ENCODE peak calls at places on chromosomes 13 and 19, in four cellular contexts. G is heart right ventricle, J is thoracic aorta, D is psoas muscle. F is an unnamed sample.

GRCh38 chr13:21043898-21044297 is 17.5 kb downstream of the LATS2 start:
- DNase-seq in G (no peak), J (no peak), D (no peak), F (no peak)

GRCh38 chr13:46521486-46521885 is 31.5 kb upstream of the LRCH1 start:
- DNase-seq in G (no peak), J (no peak), D (no peak), F (no peak)

GRCh38 chr13:97224544-97225324 is 2.6 kb downstream of the MBNL2 start:
- DNase-seq in G (no peak), J (no peak), D (no peak), F (peak; percentile 71)

GRCh38 chr19:54532528-54532927 is 29.9 kb downstream of the LAIR2 start:
- DNase-seq in G (no peak), J (no peak), D (no peak), F (no peak)

GRCh38 chr13:21670006-21670882 is 629 bp upstream of the FGF9 start:
- DNase-seq in G (peak; percentile 35), J (no peak), D (peak; percentile 61), F (peak; percentile 40)

GRCh38 chr13:57073983-57074382 is 66.7 kb upstream of the PRR20A start:
- DNase-seq in G (no peak), J (no peak), D (no peak), F (no peak)

GRCh38 chr19:5086725-5087439 is 118.0 kb downstream of the KDM4B start:
- DNase-seq in G (no peak), J (no peak), D (no peak), F (peak; percentile 12)

GRCh38 chr19:10102787-10103236 is 334 bp upstream of the ANGPTL6 start:
- DNase-seq in G (no peak), J (no peak), D (no peak), F (no peak)

GRCh38 chr19:39401549-39402416 is 4.9 kb upstream of the ZFP36 start:
- DNase-seq in G (peak; percentile 50), J (no peak), D (peak; percentile 51), F (no peak)

GRCh38 chr13:27353166-27353583 is 71.2 kb upstream of the GTF3A start:
- DNase-seq in G (no peak), J (no peak), D (no peak), F (no peak)

GRCh38 chr13:21948781-21949474 is 278.1 kb downstream of the FGF9 start:
- DNase-seq in G (no peak), J (no peak), D (no peak), F (no peak)

GRCh38 chr13:45603338-45603737 is 12.2 kb downstream of the ERICH6B start:
- DNase-seq in G (no peak), J (no peak), D (no peak), F (no peak)

GRCh38 chr19:2782357-2782935 is 627 bp downstream of the SGTA start:
- DNase-seq in G (no peak), J (no peak), D (no peak), F (no peak)

GRCh38 chr19:2782936-2783780 is at the start of gene SGTA:
- DNase-seq in G (peak; percentile 99), J (peak; percentile 97), D (peak; percentile 98), F (peak; percentile 97)

GRCh38 chr19:2787115-2787514 is 1.8 kb downstream of the THOP1 start:
- DNase-seq in G (no peak), J (no peak), D (no peak), F (no peak)

GRCh38 chr19:2785244-2786000 is at the start of gene THOP1:
- DNase-seq in G (peak; percentile 98), J (peak; percentile 97), D (peak; percentile 100), F (peak; percentile 99)

GRCh38 chr19:2783781-2784145 is 690 bp upstream of the SGTA start:
- DNase-seq in G (no peak), J (no peak), D (no peak), F (no peak)
- H3K27ac ChIP-seq in G (peak overlapping the region; percentile 98), J (no peak overlapping the region), D (peak overlapping the region; percentile 97), F (peak overlapping the region; percentile 79)

GRCh38 chr13:39020853-39021462 is 16.9 kb downstream of the PROSER1 start:
- DNase-seq in G (no peak), J (no peak), D (no peak), F (no peak)

GRCh38 chr13:39013462-39013861 is 22.8 kb upstream of the STOML3 start:
- DNase-seq in G (no peak), J (no peak), D (no peak), F (no peak)

GRCh38 chr13:39016087-39016486 is 21.8 kb downstream of the PROSER1 start:
- DNase-seq in G (no peak), J (no peak), D (no peak), F (no peak)

GRCh38 chr13:39012608-39013007 is 22.0 kb upstream of the STOML3 start:
- DNase-seq in G (no peak), J (no peak), D (no peak), F (no peak)

GRCh38 chr13:39016789-39017188 is 21.1 kb downstream of the PROSER1 start:
- DNase-seq in G (no peak), J (no peak), D (no peak), F (peak; percentile 33)
- TF ChIP-seq CTCF in G (peak; percentile 45), J (no peak), D (peak; percentile 51), F (peak; percentile 56)

GRCh38 chr13:99823961-99824360 is 147.6 kb downstream of the ZIC5 start:
- DNase-seq in G (no peak), J (no peak), D (no peak), F (no peak)

GRCh38 chr13:99821741-99822140 is 149.8 kb downstream of the ZIC5 start:
- DNase-seq in G (no peak), J (no peak), D (no peak), F (no peak)

GRCh38 chr13:99827011-99827410 is 144.6 kb downstream of the ZIC5 start:
- DNase-seq in G (no peak), J (no peak), D (no peak), F (no peak)

GRCh38 chr13:99819962-99820361 is 151.6 kb downstream of the ZIC5 start:
- DNase-seq in G (no peak), J (no peak), D (no peak), F (no peak)

GRCh38 chr13:99822820-99823219 is 148.7 kb downstream of the ZIC5 start:
- DNase-seq in G (no peak), J (no peak), D (no peak), F (no peak)
- H3K27ac ChIP-seq in G (no peak overlapping the region), J (no peak overlapping the region), D (no peak overlapping the region), F (no peak overlapping the region)

DNA sequence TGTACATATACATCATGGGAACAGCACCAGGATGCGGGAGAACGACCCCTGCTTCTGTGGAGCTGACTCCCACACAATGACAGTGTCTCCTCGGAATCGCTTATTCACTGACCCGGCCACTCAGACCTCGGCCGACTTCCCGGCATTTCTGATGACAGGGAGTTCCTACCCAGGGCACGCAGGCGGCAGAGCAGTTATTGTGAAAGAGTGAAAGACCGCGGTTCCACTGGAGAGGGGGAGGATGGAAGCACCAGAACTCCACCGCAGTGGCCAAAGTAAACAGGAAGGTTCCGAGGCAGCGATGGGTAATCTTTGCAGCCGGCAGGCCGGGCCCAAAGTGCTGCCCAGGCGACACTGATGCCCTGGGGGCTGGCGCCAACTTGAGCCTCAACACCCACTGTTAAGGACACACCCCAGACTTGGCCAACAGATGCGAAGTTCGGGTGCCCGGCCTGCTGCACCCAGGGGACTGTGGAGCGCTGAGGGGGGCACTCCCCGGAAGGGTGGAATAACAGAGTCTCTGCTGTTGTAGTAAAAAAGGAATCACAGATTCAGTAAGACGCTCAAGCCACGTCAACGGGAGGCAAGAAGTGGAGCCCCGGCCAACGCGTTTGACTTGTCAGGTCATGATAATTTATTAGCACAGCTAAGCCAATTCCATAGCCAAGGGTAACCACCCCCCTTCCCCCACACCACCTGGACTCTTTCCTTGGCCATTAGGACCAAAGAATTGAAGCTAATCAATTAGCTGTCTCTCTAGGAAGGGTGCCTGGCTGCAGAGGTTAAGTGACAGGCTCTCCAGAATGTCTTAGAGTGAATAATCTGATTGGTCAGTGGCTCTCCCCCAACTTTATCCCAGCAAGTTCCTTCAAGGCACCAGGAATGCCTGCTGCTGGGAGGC is 5.8 kb downstream of the MLLT1 start:
- DNase-seq in G (peak; percentile 78), J (peak; percentile 90), D (peak; percentile 90), F (peak; percentile 86)
- TF ChIP-seq CTCF in G (no peak), J (no peak), D (no peak), F (no peak)

GRCh38 chr19:30695171-30695875 is 323.1 kb downstream of the ZNF536 start:
- DNase-seq in G (no peak), J (no peak), D (no peak), F (no peak)
- H3K27ac ChIP-seq in G (no peak overlapping the region), J (no peak overlapping the region), D (no peak overlapping the region), F (no peak overlapping the region)

DNA sequence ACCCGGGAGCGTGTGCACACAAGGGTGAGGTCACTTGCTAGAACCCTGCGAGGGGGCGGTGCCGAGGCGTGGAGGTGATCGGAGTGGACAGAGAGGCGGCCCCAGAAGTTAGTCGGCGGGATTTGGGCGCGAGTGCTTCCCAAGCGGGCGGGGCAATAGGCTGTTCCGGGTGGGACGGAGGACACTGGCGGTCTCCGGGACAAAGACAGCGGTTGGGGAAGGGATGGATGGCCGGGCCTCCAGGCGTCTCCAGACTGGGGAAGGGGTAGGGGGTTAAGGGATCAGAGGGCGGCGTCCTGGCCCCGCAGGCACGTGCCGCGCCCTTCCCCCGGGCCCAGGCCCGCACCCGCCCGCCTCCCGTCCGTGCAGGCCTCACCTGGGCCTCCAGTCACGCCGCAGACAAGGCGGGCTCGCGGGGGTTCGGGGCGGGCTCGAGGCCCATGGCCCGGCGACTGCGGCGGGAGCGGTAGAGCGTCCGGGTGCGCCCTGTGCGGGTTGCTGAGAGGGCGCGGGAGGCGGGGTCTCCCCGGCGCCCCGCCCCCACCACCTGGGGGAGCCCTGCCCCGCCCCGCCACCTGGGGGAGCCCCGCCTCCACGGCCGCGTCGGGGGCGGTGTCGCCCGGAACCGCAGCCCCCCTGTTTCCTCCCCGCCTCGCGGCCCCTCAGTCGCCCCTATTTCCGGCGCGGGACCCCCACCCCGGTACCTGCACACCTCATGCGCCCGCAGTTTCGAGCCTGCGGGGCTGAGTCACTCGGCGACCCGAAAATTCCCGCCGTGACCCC is at the start of gene LPAR2:
- DNase-seq in G (no peak), J (no peak), D (no peak), F (peak; percentile 90)
- TF ChIP-seq CTCF in G (peak; percentile 8), J (no peak), D (no peak), F (no peak)

GRCh38 chr13:99303863-99304521 is 3.2 kb downstream of the GPR183 start:
- DNase-seq in G (no peak), J (no peak), D (no peak), F (no peak)
- H3K27ac ChIP-seq in G (peak overlapping the region; percentile 89), J (no peak overlapping the region), D (no peak overlapping the region), F (no peak overlapping the region)

DNA sequence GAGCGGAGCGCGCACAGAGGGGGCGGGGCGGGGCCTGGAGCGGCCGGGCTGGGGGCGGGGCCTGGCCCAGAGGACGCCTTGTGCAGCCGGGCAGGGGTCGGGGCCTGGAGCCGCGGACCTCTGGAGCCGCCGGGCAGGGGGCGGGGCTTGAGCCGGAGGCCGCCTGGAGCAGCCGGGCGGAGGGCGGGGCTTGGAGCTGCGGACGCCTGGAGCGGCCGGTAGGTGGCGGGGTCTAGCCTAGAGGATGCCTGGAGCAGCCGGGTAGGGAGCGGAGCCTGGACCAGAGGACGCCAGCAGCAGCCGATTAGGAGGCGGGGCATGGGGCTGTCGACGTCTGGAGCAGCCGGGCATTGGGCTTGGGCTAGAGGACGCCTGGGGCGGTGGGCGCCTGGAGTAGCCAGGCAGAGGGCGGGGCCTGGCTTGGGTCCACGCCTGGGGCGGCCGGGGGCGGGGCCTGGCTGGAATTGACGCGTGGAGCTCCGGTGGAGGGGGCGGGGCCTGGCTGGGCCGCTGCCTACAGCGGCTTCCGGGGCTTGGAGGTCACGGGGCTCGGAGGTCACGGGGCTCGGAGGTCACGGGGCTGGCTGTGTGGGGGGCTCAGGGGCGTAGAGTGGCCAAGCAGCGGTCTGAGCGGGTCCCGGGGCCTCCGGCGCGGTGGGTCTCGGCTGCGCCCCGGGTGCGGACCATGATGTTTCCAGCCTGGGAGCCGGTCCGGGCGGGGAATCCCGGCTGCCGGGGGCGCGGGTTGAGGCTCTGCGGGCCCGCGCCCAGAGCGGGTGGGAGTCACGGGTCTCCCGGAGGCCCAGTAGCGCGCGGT is at the start of gene ANKRD10:
- DNase-seq in G (peak; percentile 98), J (peak; percentile 95), D (peak; percentile 99), F (peak; percentile 98)
- TF ChIP-seq CTCF in G (peak; percentile 90), J (peak; percentile 90), D (peak; percentile 86), F (peak; percentile 86)

F was measured in RWPE1.